ENCODE peak calls at places on chromosomes 4 and X, in six cellular contexts. L, I, K, X, B and F are unnamed samples.
A peak's percentile ranks its signal among the peaks of the same experiment; 100 is the strongest.

GRCh38 chr4:35559559-35560365 is 684.6 kb downstream of the ARAP2 start:
- DNase-seq in L (no peak), I (no peak), K (no peak), X (no peak), B (no peak), F (no peak)

GRCh38 chr4:27701563-27701962 is 840.9 kb downstream of the STIM2 start:
- DNase-seq in L (no peak), I (no peak), K (no peak), X (no peak), B (no peak), F (peak; percentile 0)

GRCh38 chr4:26020896-26021295 is 106.9 kb downstream of the SMIM20 start:
- DNase-seq in L (no peak), I (peak; percentile 23), K (no peak), X (peak; percentile 19), B (no peak), F (peak; percentile 67)

GRCh38 chr4:119286377-119287002 is 35.4 kb downstream of the FABP2 start:
- DNase-seq in L (peak; percentile 29), I (peak; percentile 25), K (peak; percentile 43), X (peak; percentile 83), B (no peak), F (peak; percentile 83)

GRCh38 chr4:87734084-87734483 is 65.3 kb upstream of the IBSP start:
- DNase-seq in L (no peak), I (no peak), K (no peak), X (no peak), B (no peak), F (no peak)

GRCh38 chrX:12360389-12360788 is 222.1 kb downstream of the FRMPD4 start:
- DNase-seq in L (no peak), I (no peak), K (no peak), X (peak; percentile 57), B (no peak), F (peak; percentile 86)

GRCh38 chr4:53816561-53816960 is 225.3 kb upstream of the LNX1 start:
- DNase-seq in L (no peak), I (no peak), K (no peak), X (no peak), B (no peak), F (peak; percentile 25)

GRCh38 chr4:168362025-168362401 is 43.5 kb upstream of the DDX60 start:
- DNase-seq in L (no peak), I (no peak), K (no peak), X (no peak), B (no peak), F (no peak)

GRCh38 chr4:52606040-52606439 is 53.1 kb downstream of the USP46 start:
- DNase-seq in L (no peak), I (no peak), K (no peak), X (no peak), B (no peak), F (no peak)

GRCh38 chrX:53483838-53484420 is 49.8 kb upstream of the HSD17B10 start:
- DNase-seq in L (no peak), I (no peak), K (no peak), X (no peak), B (no peak), F (peak; percentile 52)

GRCh38 chr4:175281894-175282293 is 363.7 kb downstream of the ADAM29 start:
- DNase-seq in L (no peak), I (no peak), K (no peak), X (no peak), B (no peak), F (no peak)

GRCh38 chrX:131910565-131910964 is 112.5 kb upstream of the STK26 start:
- DNase-seq in L (no peak), I (no peak), K (no peak), X (no peak), B (no peak), F (no peak)

GRCh38 chr4:147969573-147969972 is 237.7 kb downstream of the ARHGAP10 start:
- DNase-seq in L (no peak), I (no peak), K (peak; percentile 48), X (peak; percentile 69), B (no peak), F (no peak)

GRCh38 chrX:129651756-129652564 is 2.8 kb downstream of the APLN start:
- DNase-seq in L (no peak), I (no peak), K (no peak), X (no peak), B (no peak), F (no peak)

GRCh38 chr4:176882201-176882600 is 89.5 kb upstream of the VEGFC start:
- DNase-seq in L (no peak), I (no peak), K (no peak), X (peak; percentile 23), B (no peak), F (no peak)

GRCh38 chrX:39836802-39837420 is 260.8 kb downstream of the BCOR start:
- DNase-seq in L (no peak), I (no peak), K (no peak), X (no peak), B (no peak), F (no peak)

GRCh38 chrX:1308476-1308875 is 28.1 kb upstream of the IL3RA start:
- DNase-seq in L (no peak), I (no peak), K (no peak), X (no peak), B (no peak), F (no peak)

GRCh38 chr4:168440442-168441264 is 39.6 kb downstream of the DDX60L start:
- DNase-seq in L (no peak), I (no peak), K (no peak), X (peak; percentile 85), B (no peak), F (peak; percentile 62)

GRCh38 chr4:100422911-100423310 is 94.9 kb downstream of the EMCN start:
- DNase-seq in L (no peak), I (no peak), K (no peak), X (no peak), B (no peak), F (no peak)

GRCh38 chr4:98491862-98492554 is 166.4 kb downstream of the TSPAN5 start:
- DNase-seq in L (no peak), I (no peak), K (no peak), X (no peak), B (no peak), F (no peak)

GRCh38 chrX:39440734-39441305 is 639.6 kb downstream of the MID1IP1 start:
- DNase-seq in L (no peak), I (no peak), K (no peak), X (peak; percentile 9), B (no peak), F (no peak)

GRCh38 chr4:104677122-104677521 is 182.4 kb upstream of the CXXC4 start:
- DNase-seq in L (no peak), I (no peak), K (no peak), X (no peak), B (no peak), F (no peak)

GRCh38 chr4:6956434-6957147 is 47.0 kb downstream of the TBC1D14 start:
- DNase-seq in L (no peak), I (no peak), K (no peak), X (no peak), B (peak; percentile 48), F (no peak)

GRCh38 chrX:11111038-11111851 is at the start of gene HCCS:
- DNase-seq in L (peak; percentile 87), I (peak; percentile 73), K (peak; percentile 89), X (peak; percentile 86), B (peak; percentile 73), F (peak; percentile 79)

GRCh38 chr4:519203-519651 is 20.2 kb downstream of the PIGG start:
- DNase-seq in L (no peak), I (no peak), K (no peak), X (no peak), B (no peak), F (no peak)

GRCh38 chrX:100975212-100975611 is 5.7 kb downstream of the ARL13A start:
- DNase-seq in L (no peak), I (no peak), K (no peak), X (no peak), B (no peak), F (peak; percentile 60)

GRCh38 chr4:124334119-124334518 is 378.4 kb downstream of the ANKRD50 start:
- DNase-seq in L (no peak), I (peak; percentile 47), K (peak; percentile 65), X (peak; percentile 88), B (no peak), F (peak; percentile 89)

GRCh38 chrX:7093305-7093704 is 54.2 kb upstream of the STS start:
- DNase-seq in L (no peak), I (no peak), K (no peak), X (no peak), B (no peak), F (no peak)
- TF ChIP-seq POLR2A in L (no peak), I (no peak), K (no peak), X (no peak), B (no peak), F (no peak)

GRCh38 chr4:151166662-151167061 is 67.2 kb downstream of the RPS3A start:
- DNase-seq in L (no peak), I (no peak), K (no peak), X (no peak), B (no peak), F (peak; percentile 12)

GRCh38 chr4:151165205-151166000 is 66.0 kb downstream of the RPS3A start:
- DNase-seq in L (no peak), I (no peak), K (no peak), X (no peak), B (no peak), F (no peak)

GRCh38 chr4:151169900-151170299 is 70.5 kb downstream of the RPS3A start:
- DNase-seq in L (no peak), I (no peak), K (no peak), X (no peak), B (no peak), F (peak; percentile 74)

GRCh38 chr4:151167561-151167960 is 68.1 kb downstream of the RPS3A start:
- DNase-seq in L (no peak), I (no peak), K (no peak), X (no peak), B (no peak), F (no peak)

GRCh38 chr4:151169223-151169622 is 69.8 kb downstream of the RPS3A start:
- DNase-seq in L (peak; percentile 84), I (no peak), K (peak; percentile 72), X (no peak), B (no peak), F (peak; percentile 99)
- TF ChIP-seq POLR2A in L (no peak), I (no peak), K (no peak), X (no peak), B (no peak), F (no peak)

DNA sequence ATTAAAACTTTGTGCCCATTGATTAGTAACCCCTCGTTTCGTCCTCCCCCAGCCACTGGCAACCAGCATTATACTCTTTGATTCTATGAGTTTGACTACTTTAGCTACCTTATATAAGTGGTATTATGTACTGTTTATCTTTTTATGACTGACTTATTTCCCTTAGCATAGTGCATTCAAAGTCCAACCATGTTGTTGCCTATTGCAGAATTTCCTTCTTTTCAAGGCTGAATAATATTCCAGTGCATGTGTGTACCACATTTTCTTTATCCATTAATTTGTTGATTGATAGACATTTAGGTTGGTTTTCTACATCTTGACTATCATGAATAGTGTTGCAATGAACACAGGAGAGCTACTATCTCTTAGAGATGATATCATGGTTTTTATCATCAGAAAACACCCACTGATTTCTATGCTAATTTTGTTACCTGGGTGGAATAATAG is 3.2 kb downstream of the ALB start:
- DNase-seq in L (no peak), I (no peak), K (no peak), X (no peak), B (no peak), F (no peak)
- TF ChIP-seq POLR2A in L (no peak), I (no peak), K (no peak), X (no peak), B (no peak), F (no peak)

DNA sequence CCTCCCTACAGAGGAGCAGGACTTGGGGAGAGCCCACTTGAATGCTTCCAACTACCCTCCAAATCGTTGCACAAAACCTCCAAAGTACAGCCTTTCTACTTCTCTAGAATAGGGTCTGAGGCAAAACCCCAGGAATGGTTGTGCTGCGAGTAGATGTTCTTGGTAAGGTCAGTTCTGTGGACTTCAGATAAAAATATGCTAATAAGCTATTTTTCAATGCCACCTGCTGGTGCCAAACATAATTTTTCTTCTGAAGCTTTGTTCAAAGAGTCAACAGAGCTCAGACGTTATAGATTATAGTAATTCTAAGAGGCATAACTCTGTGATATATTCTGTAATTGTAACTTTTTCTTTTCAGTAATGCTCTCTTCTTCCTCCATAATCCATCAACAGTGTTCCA is 425.7 kb downstream of the GPAT3 start:
- DNase-seq in L (no peak), I (no peak), K (no peak), X (no peak), B (no peak), F (peak; percentile 23)
- TF ChIP-seq POLR2A in L (no peak), I (no peak), K (no peak), X (no peak), B (no peak), F (no peak)